ENCODE peak calls at places on chromosomes 7 and 10, in five cellular contexts. V is OCI-M1, X is NCI-H187, E is HT-29, M is progenitor cell of endocrine pancreas. T is an unnamed sample.

GRCh38 chr10:59905066-59905734 is 1.2 kb downstream of the CCDC6 start:
- DNase-seq in V (no peak), M (peak), E (peak), X (no peak), T (peak)

GRCh38 chr7:18889436-18889835 is 228.0 kb downstream of the TWIST1 start:
- DNase-seq in E (no peak), M (no peak), X (no peak), V (no peak), T (no peak)

GRCh38 chr7:24290004-24290641 is 6.1 kb downstream of the NPY start:
- DNase-seq in X (no peak), V (peak), M (no peak), E (peak), T (peak)

GRCh38 chr10:70981171-70981836 is 92.9 kb upstream of the PCBD1 start:
- DNase-seq in E (no peak), M (no peak), V (no peak), X (no peak), T (no peak)

GRCh38 chr10:34507217-34507616 is 307.9 kb downstream of the PARD3 start:
- DNase-seq in V (no peak), M (no peak), E (no peak), X (no peak), T (no peak)

GRCh38 chr7:76428868-76429805 is 4.4 kb downstream of the ZP3 start:
- DNase-seq in X (no peak), M (no peak), E (no peak), V (peak), T (no peak)

GRCh38 chr10:122468923-122469781 is 7.8 kb downstream of the HTRA1 start:
- DNase-seq in X (no peak), E (no peak), M (no peak), V (peak), T (no peak)

GRCh38 chr10:14048930-14049613 is 281.7 kb downstream of the FRMD4A start:
- DNase-seq in M (no peak), E (no peak), X (no peak), V (no peak), T (no peak)

GRCh38 chr7:95309951-95310350 is 14.4 kb downstream of the PON1 start:
- DNase-seq in E (no peak), X (no peak), V (no peak), M (no peak), T (no peak)

GRCh38 chr10:31036209-31036608 is 4.5 kb upstream of the ZNF438 start:
- DNase-seq in X (no peak), E (no peak), M (no peak), V (no peak), T (no peak)

GRCh38 chr10:34726862-34727261 is 88.2 kb downstream of the PARD3 start:
- DNase-seq in M (no peak), E (no peak), V (no peak), X (no peak), T (no peak)

GRCh38 chr10:70699659-70700174 is 27.4 kb downstream of the ADAMTS14 start:
- DNase-seq in V (peak), X (no peak), E (peak), M (no peak), T (no peak)

GRCh38 chr10:114908896-114909295 is 29.1 kb upstream of the TRUB1 start:
- DNase-seq in E (no peak), V (no peak), M (no peak), X (no peak), T (no peak)

GRCh38 chr7:49333180-49333881 is 409.0 kb downstream of the CDC14C start:
- DNase-seq in X (no peak), M (no peak), E (no peak), V (no peak), T (no peak)

GRCh38 chr7:5491251-5492044 is 67.8 kb upstream of the TNRC18 start:
- DNase-seq in V (no peak), M (no peak), E (no peak), X (peak), T (no peak)

GRCh38 chr10:24432478-24433416 is 223.8 kb downstream of the KIAA1217 start:
- DNase-seq in V (no peak), X (no peak), E (no peak), M (no peak), T (no peak)

GRCh38 chr10:48469516-48470020 is 135.3 kb downstream of the ARHGAP22 start:
- DNase-seq in V (peak), E (no peak), M (no peak), X (no peak), T (no peak)

GRCh38 chr7:125118444-125118843 is 188.8 kb upstream of the POT1 start:
- DNase-seq in X (no peak), E (no peak), V (peak), M (no peak), T (no peak)

GRCh38 chr7:139725843-139726484 is 51.8 kb downstream of the HIPK2 start:
- DNase-seq in E (no peak), X (no peak), M (no peak), V (no peak), T (no peak)

GRCh38 chr10:21042536-21042935 is 145.4 kb upstream of the NEBL start:
- DNase-seq in M (no peak), V (peak), X (no peak), E (no peak), T (no peak)